ENCODE peak calls at places on chromosome 17, in seven cellular contexts. One of them, this sample, is unnamed.

GRCh38 chr17:48497103-48497502 is 33.7 kb downstream of the HOXB1 start:
- DNase-seq in testis: no peak
- DNase-seq in H1: no peak
- DNase-seq in heart left ventricle: no peak
- DNase-seq in stomach: no peak
- DNase-seq in esophagus squamous epithelium: no peak
- DNase-seq in suprapubic skin: no peak
- DNase-seq in this sample: no peak

GRCh38 chr17:74296548-74296936 is 22.5 kb downstream of the DNAI2 start:
- DNase-seq in H1: peak; percentile 23
- DNase-seq in testis: peak; percentile 94
- DNase-seq in stomach: peak; percentile 52
- DNase-seq in esophagus squamous epithelium: no peak
- DNase-seq in suprapubic skin: no peak
- DNase-seq in heart left ventricle: peak; percentile 87
- DNase-seq in this sample: no peak

GRCh38 chr17:38660097-38661026 is 14.4 kb downstream of the EPOP start:
- DNase-seq in testis: no peak
- DNase-seq in H1: no peak
- DNase-seq in suprapubic skin: no peak
- DNase-seq in stomach: no peak
- DNase-seq in heart left ventricle: no peak
- DNase-seq in esophagus squamous epithelium: no peak
- DNase-seq in this sample: no peak

GRCh38 chr17:1087381-1088241 is 90.7 kb downstream of the TIMM22 start:
- DNase-seq in heart left ventricle: peak; percentile 87
- DNase-seq in suprapubic skin: peak; percentile 81
- DNase-seq in testis: peak; percentile 39
- DNase-seq in esophagus squamous epithelium: no peak
- DNase-seq in H1: no peak
- DNase-seq in stomach: peak; percentile 91
- DNase-seq in this sample: no peak

GRCh38 chr17:40559016-40559853 is 6.0 kb downstream of the CCR7 start:
- DNase-seq in stomach: peak; percentile 5
- DNase-seq in H1: no peak
- DNase-seq in heart left ventricle: no peak
- DNase-seq in testis: peak; percentile 65
- DNase-seq in esophagus squamous epithelium: no peak
- DNase-seq in suprapubic skin: peak; percentile 81
- DNase-seq in this sample: no peak

GRCh38 chr17:10018461-10018891 is 113.4 kb upstream of the RCVRN start:
- DNase-seq in H1: no peak
- DNase-seq in heart left ventricle: no peak
- DNase-seq in suprapubic skin: no peak
- DNase-seq in esophagus squamous epithelium: no peak
- DNase-seq in testis: no peak
- DNase-seq in stomach: no peak
- DNase-seq in this sample: no peak

GRCh38 chr17:39193346-39193745 is 4.1 kb downstream of the CACNB1 start:
- DNase-seq in H1: no peak
- DNase-seq in stomach: no peak
- DNase-seq in suprapubic skin: no peak
- DNase-seq in heart left ventricle: no peak
- DNase-seq in testis: no peak
- DNase-seq in esophagus squamous epithelium: no peak
- DNase-seq in this sample: no peak

GRCh38 chr17:12358477-12358876 is 307.2 kb upstream of the MYOCD start:
- DNase-seq in esophagus squamous epithelium: no peak
- DNase-seq in stomach: no peak
- DNase-seq in heart left ventricle: no peak
- DNase-seq in suprapubic skin: no peak
- DNase-seq in H1: no peak
- DNase-seq in testis: no peak
- DNase-seq in this sample: no peak

GRCh38 chr17:54968954-54969400 is 412 bp downstream of the STXBP4 start:
- DNase-seq in stomach: no peak
- DNase-seq in heart left ventricle: no peak
- DNase-seq in H1: no peak
- DNase-seq in suprapubic skin: no peak
- DNase-seq in esophagus squamous epithelium: no peak
- DNase-seq in testis: no peak
- DNase-seq in this sample: no peak

GRCh38 chr17:10631048-10631700 is 25.9 kb downstream of the MYH3 start:
- DNase-seq in esophagus squamous epithelium: no peak
- DNase-seq in H1: no peak
- DNase-seq in heart left ventricle: no peak
- DNase-seq in stomach: no peak
- DNase-seq in testis: peak; percentile 44
- DNase-seq in suprapubic skin: no peak
- DNase-seq in this sample: no peak

GRCh38 chr17:41307647-41308046 is 1.5 kb downstream of the KRTAP16-1 start:
- DNase-seq in heart left ventricle: no peak
- DNase-seq in stomach: no peak
- DNase-seq in testis: no peak
- DNase-seq in suprapubic skin: peak; percentile 50
- DNase-seq in esophagus squamous epithelium: no peak
- DNase-seq in H1: no peak
- DNase-seq in this sample: no peak

GRCh38 chr17:9217151-9218067 is 196.1 kb downstream of the NTN1 start:
- DNase-seq in stomach: no peak
- DNase-seq in suprapubic skin: no peak
- DNase-seq in heart left ventricle: peak; percentile 15
- DNase-seq in testis: no peak
- DNase-seq in esophagus squamous epithelium: no peak
- DNase-seq in H1: no peak
- DNase-seq in this sample: no peak

GRCh38 chr17:17754719-17755686 is 73.7 kb downstream of the RAI1 start:
- DNase-seq in stomach: peak; percentile 38
- DNase-seq in testis: no peak
- DNase-seq in suprapubic skin: no peak
- DNase-seq in H1: no peak
- DNase-seq in heart left ventricle: peak; percentile 89
- DNase-seq in esophagus squamous epithelium: no peak
- DNase-seq in this sample: no peak

GRCh38 chr17:71188811-71189492 is 931.9 kb upstream of the SOX9 start:
- DNase-seq in testis: no peak
- DNase-seq in esophagus squamous epithelium: no peak
- DNase-seq in suprapubic skin: no peak
- DNase-seq in heart left ventricle: no peak
- DNase-seq in H1: no peak
- DNase-seq in stomach: no peak
- DNase-seq in this sample: no peak

GRCh38 chr17:39097159-39097519 is 54.3 kb downstream of the PLXDC1 start:
- DNase-seq in heart left ventricle: no peak
- DNase-seq in esophagus squamous epithelium: no peak
- DNase-seq in suprapubic skin: no peak
- DNase-seq in testis: no peak
- DNase-seq in H1: no peak
- DNase-seq in stomach: no peak
- DNase-seq in this sample: no peak

GRCh38 chr17:64006361-64007088 is 8.4 kb downstream of the PRR29 start:
- DNase-seq in esophagus squamous epithelium: no peak
- DNase-seq in testis: peak; percentile 14
- DNase-seq in heart left ventricle: peak; percentile 89
- DNase-seq in H1: no peak
- DNase-seq in suprapubic skin: peak; percentile 72
- DNase-seq in stomach: no peak
- DNase-seq in this sample: no peak

GRCh38 chr17:491086-492014 is 138.7 kb upstream of the RPH3AL start:
- DNase-seq in suprapubic skin: peak; percentile 79
- DNase-seq in heart left ventricle: peak; percentile 73
- DNase-seq in H1: no peak
- DNase-seq in stomach: peak; percentile 54
- DNase-seq in esophagus squamous epithelium: no peak
- DNase-seq in testis: peak; percentile 38
- DNase-seq in this sample: no peak

GRCh38 chr17:45144199-45145034 is 3.9 kb upstream of the HEXIM1 start:
- DNase-seq in H1: no peak
- DNase-seq in stomach: peak; percentile 54
- DNase-seq in suprapubic skin: peak; percentile 83
- DNase-seq in heart left ventricle: peak; percentile 64
- DNase-seq in esophagus squamous epithelium: no peak
- DNase-seq in testis: peak; percentile 49
- DNase-seq in this sample: no peak

GRCh38 chr17:74214642-74215331 is 1.4 kb downstream of the TTYH2 start:
- DNase-seq in H1: no peak
- DNase-seq in heart left ventricle: peak; percentile 75
- DNase-seq in testis: no peak
- DNase-seq in esophagus squamous epithelium: no peak
- DNase-seq in stomach: no peak
- DNase-seq in suprapubic skin: no peak
- DNase-seq in this sample: no peak

GRCh38 chr17:14123579-14124278 is 54.4 kb downstream of the COX10 start:
- DNase-seq in esophagus squamous epithelium: no peak
- DNase-seq in H1: no peak
- DNase-seq in stomach: no peak
- DNase-seq in suprapubic skin: no peak
- DNase-seq in testis: no peak
- DNase-seq in heart left ventricle: no peak
- DNase-seq in this sample: no peak

GRCh38 chr17:15511142-15511541 is 43.7 kb upstream of the CDRT4 start:
- DNase-seq in stomach: no peak
- DNase-seq in suprapubic skin: no peak
- DNase-seq in H1: no peak
- DNase-seq in heart left ventricle: no peak
- DNase-seq in esophagus squamous epithelium: no peak
- DNase-seq in testis: no peak
- DNase-seq in this sample: no peak

GRCh38 chr17:64320613-64321553 is 57.8 kb upstream of the TEX2 start:
- DNase-seq in esophagus squamous epithelium: no peak
- DNase-seq in suprapubic skin: peak; percentile 79
- DNase-seq in H1: peak; percentile 58
- DNase-seq in stomach: peak; percentile 73
- DNase-seq in heart left ventricle: peak; percentile 59
- DNase-seq in testis: peak; percentile 84
- DNase-seq in this sample: peak; percentile 93

GRCh38 chr17:4899341-4900230 is at the start of gene C17orf107:
- DNase-seq in testis: peak; percentile 76
- DNase-seq in H1: no peak
- DNase-seq in heart left ventricle: peak; percentile 82
- DNase-seq in suprapubic skin: peak; percentile 94
- DNase-seq in stomach: peak; percentile 91
- DNase-seq in esophagus squamous epithelium: no peak
- DNase-seq in this sample: peak; percentile 83

GRCh38 chr17:65514082-65514481 is 47.4 kb downstream of the AXIN2 start:
- DNase-seq in H1: no peak
- DNase-seq in testis: no peak
- DNase-seq in heart left ventricle: no peak
- DNase-seq in suprapubic skin: peak; percentile 8
- DNase-seq in esophagus squamous epithelium: no peak
- DNase-seq in stomach: no peak
- DNase-seq in this sample: no peak

GRCh38 chr17:49223517-49224197 is 6.9 kb downstream of the PHOSPHO1 start:
- DNase-seq in esophagus squamous epithelium: no peak
- DNase-seq in H1: no peak
- DNase-seq in heart left ventricle: peak; percentile 64
- DNase-seq in testis: peak; percentile 75
- DNase-seq in suprapubic skin: peak; percentile 79
- DNase-seq in stomach: peak; percentile 57
- DNase-seq in this sample: peak; percentile 91

GRCh38 chr17:38730526-38731379 is 612 bp downstream of the CISD3 start:
- DNase-seq in suprapubic skin: peak; percentile 86
- DNase-seq in stomach: peak; percentile 95
- DNase-seq in H1: no peak
- DNase-seq in testis: peak; percentile 90
- DNase-seq in heart left ventricle: peak; percentile 91
- DNase-seq in esophagus squamous epithelium: no peak
- DNase-seq in this sample: peak; percentile 94

GRCh38 chr17:13462161-13462560 is 139.6 kb downstream of the HS3ST3A1 start:
- DNase-seq in H1: no peak
- DNase-seq in esophagus squamous epithelium: no peak
- DNase-seq in testis: no peak
- DNase-seq in suprapubic skin: no peak
- DNase-seq in heart left ventricle: peak; percentile 24
- DNase-seq in stomach: no peak
- DNase-seq in this sample: no peak

GRCh38 chr17:32253117-32253611 is 12.5 kb upstream of the RHBDL3 start:
- DNase-seq in stomach: peak; percentile 87
- DNase-seq in testis: peak; percentile 90
- DNase-seq in H1: peak; percentile 59
- DNase-seq in esophagus squamous epithelium: no peak
- DNase-seq in heart left ventricle: peak; percentile 87
- DNase-seq in suprapubic skin: peak; percentile 75
- DNase-seq in this sample: peak; percentile 72

DNA sequence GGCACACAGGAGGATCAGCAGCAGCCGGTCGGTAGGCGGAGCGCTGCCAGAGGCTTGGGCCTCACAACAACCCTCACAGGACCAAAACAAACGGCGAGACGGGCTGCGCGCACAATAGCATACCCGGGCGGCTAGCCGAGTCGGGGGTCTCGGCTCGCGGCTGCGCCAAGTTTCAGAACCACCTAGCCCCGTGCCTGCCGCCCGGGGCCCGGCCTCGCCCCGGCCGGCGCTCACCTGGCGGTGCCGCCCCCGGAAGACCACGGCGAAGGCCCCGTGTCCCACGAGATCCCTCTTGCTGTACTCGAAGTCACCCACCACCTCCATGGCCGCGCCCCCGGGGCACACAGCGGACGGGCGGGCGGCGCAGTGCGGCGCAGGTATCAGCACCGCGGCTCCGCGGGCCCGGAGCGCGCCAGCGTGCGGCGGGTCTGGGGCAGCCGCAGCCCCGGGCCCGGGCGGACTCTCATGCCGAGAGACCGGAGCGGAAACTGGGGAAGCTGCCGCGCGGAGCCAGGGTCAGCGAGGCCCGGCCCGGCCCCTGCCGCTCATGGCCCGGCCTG is 562 bp downstream of the ULK2 start:
- DNase-seq in esophagus squamous epithelium: no peak
- DNase-seq in testis: peak; percentile 84
- DNase-seq in stomach: peak; percentile 70
- DNase-seq in suprapubic skin: no peak
- DNase-seq in H1: no peak
- DNase-seq in heart left ventricle: peak; percentile 83
- DNase-seq in this sample: peak; percentile 93
- TF ChIP-seq CTCF in esophagus squamous epithelium: peak; percentile 22
- TF ChIP-seq CTCF in testis: no peak
- TF ChIP-seq CTCF in stomach: no peak
- TF ChIP-seq CTCF in suprapubic skin: no peak
- TF ChIP-seq CTCF in H1: peak; percentile 19
- TF ChIP-seq CTCF in heart left ventricle: no peak
- TF ChIP-seq CTCF in this sample: no peak

GRCh38 chr17:7577327-7578199 is 1.9 kb upstream of the CD68 start:
- DNase-seq in stomach: no peak
- DNase-seq in testis: no peak
- DNase-seq in heart left ventricle: no peak
- DNase-seq in H1: no peak
- DNase-seq in esophagus squamous epithelium: no peak
- DNase-seq in suprapubic skin: no peak
- DNase-seq in this sample: no peak
- TF ChIP-seq POLR2A in stomach: no peak
- TF ChIP-seq POLR2A in testis: no peak
- TF ChIP-seq POLR2A in heart left ventricle: no peak
- TF ChIP-seq POLR2A in H1: peak; percentile 43
- TF ChIP-seq POLR2A in esophagus squamous epithelium: no peak
- TF ChIP-seq POLR2A in suprapubic skin: no peak
- TF ChIP-seq POLR2A in this sample: no peak

GRCh38 chr17:67246648-67247415 is 1.8 kb upstream of the HELZ start:
- DNase-seq in H1: peak; percentile 54
- DNase-seq in heart left ventricle: no peak
- DNase-seq in stomach: peak; percentile 78
- DNase-seq in testis: peak; percentile 49
- DNase-seq in suprapubic skin: peak; percentile 67
- DNase-seq in esophagus squamous epithelium: no peak
- DNase-seq in this sample: peak; percentile 87
- H3K4me3 ChIP-seq in H1: peak overlapping the region; percentile 96
- H3K4me3 ChIP-seq in heart left ventricle: no peak overlapping the region
- H3K4me3 ChIP-seq in stomach: peak overlapping the region; percentile 99
- H3K4me3 ChIP-seq in testis: peak overlapping the region; percentile 99
- H3K4me3 ChIP-seq in suprapubic skin: peak overlapping the region; percentile 94
- H3K4me3 ChIP-seq in esophagus squamous epithelium: peak overlapping the region; percentile 73
- H3K4me3 ChIP-seq in this sample: no peak overlapping the region

GRCh38 chr17:81076097-81076754 is 41.3 kb downstream of the BAIAP2 start:
- DNase-seq in suprapubic skin: no peak
- DNase-seq in H1: no peak
- DNase-seq in heart left ventricle: no peak
- DNase-seq in stomach: no peak
- DNase-seq in testis: no peak
- DNase-seq in esophagus squamous epithelium: no peak
- DNase-seq in this sample: no peak
- TF ChIP-seq CTCF in suprapubic skin: no peak
- TF ChIP-seq CTCF in H1: no peak
- TF ChIP-seq CTCF in heart left ventricle: no peak
- TF ChIP-seq CTCF in stomach: no peak
- TF ChIP-seq CTCF in testis: no peak
- TF ChIP-seq CTCF in esophagus squamous epithelium: no peak
- TF ChIP-seq CTCF in this sample: no peak